ENCODE peak calls at places on chromosomes 12 and 14, in eight cellular contexts. M is colonic mucosa, C is MCF 10A, U is cardiac muscle cell, H is H9, Y is GM06990, B is A549, R is GM10248. D is an unnamed sample.

GRCh38 chr14:32986791-32987545 is 48.3 kb downstream of the NPAS3 start:
- DNase-seq in M (no peak), C (no peak), U (peak), H (no peak), Y (no peak), B (no peak), R (no peak), D (no peak)

GRCh38 chr12:91582799-91583198 is 400.2 kb upstream of the DCN start:
- DNase-seq in M (no peak), C (no peak), U (no peak), H (no peak), Y (no peak), B (no peak), R (no peak), D (no peak)

GRCh38 chr12:30795660-30796507 is 41.1 kb upstream of the CAPRIN2 start:
- DNase-seq in M (peak), C (peak), U (peak), H (peak), Y (peak), B (peak), R (peak), D (peak)

GRCh38 chr14:105491366-105492006 is 440 bp downstream of the TEDC1 start:
- DNase-seq in M (peak), C (peak), U (peak), H (peak), Y (peak), B (peak), R (peak), D (peak)

GRCh38 chr12:119594399-119594730 is 791 bp downstream of the TMEM233 start:
- DNase-seq in M (no peak), C (no peak), U (peak), H (peak), Y (no peak), B (no peak), R (no peak), D (peak)

GRCh38 chr12:114221136-114221838 is 184.7 kb downstream of the TBX5 start:
- DNase-seq in M (peak), C (no peak), U (peak), H (no peak), Y (no peak), B (no peak), R (no peak), D (no peak)

GRCh38 chr12:86712425-86712843 is 456.2 kb upstream of the MGAT4C start:
- DNase-seq in M (no peak), C (peak), U (peak), H (no peak), Y (no peak), B (peak), R (no peak), D (no peak)

GRCh38 chr12:116609236-116609635 is 50.1 kb downstream of the MAP1LC3B2 start:
- DNase-seq in M (no peak), C (no peak), U (no peak), H (no peak), Y (no peak), B (no peak), R (no peak), D (no peak)

GRCh38 chr12:78880078-78880477 is 15.5 kb downstream of the SYT1 start:
- DNase-seq in M (no peak), C (no peak), U (no peak), H (no peak), Y (no peak), B (peak), R (no peak), D (no peak)

GRCh38 chr14:104582649-104583048 is 3.1 kb downstream of the C14orf180 start:
- DNase-seq in M (no peak), C (no peak), U (no peak), H (no peak), Y (no peak), B (no peak), R (no peak), D (no peak)

GRCh38 chr14:93369393-93370266 is 22.6 kb downstream of the COX8C start:
- DNase-seq in M (no peak), C (no peak), U (no peak), H (no peak), Y (peak), B (no peak), R (peak), D (no peak)
- TF ChIP-seq CTCF in M (no peak), C (no peak), U (no peak), H (no peak), Y (no peak), B (no peak), R (no peak), D (no peak)

GRCh38 chr14:75515631-75515999 is 6.7 kb upstream of the BATF start:
- DNase-seq in M (no peak), C (no peak), U (peak), H (no peak), Y (peak), B (no peak), R (peak), D (no peak)

GRCh38 chr14:75511201-75511600 is 11.1 kb upstream of the BATF start:
- DNase-seq in M (no peak), C (no peak), U (no peak), H (no peak), Y (no peak), B (no peak), R (no peak), D (no peak)

GRCh38 chr14:75513911-75514672 is 8.2 kb upstream of the BATF start:
- DNase-seq in M (no peak), C (no peak), U (no peak), H (no peak), Y (peak), B (no peak), R (peak), D (no peak)

GRCh38 chr14:75518625-75519024 is 3.6 kb upstream of the BATF start:
- DNase-seq in M (no peak), C (peak), U (peak), H (peak), Y (no peak), B (peak), R (no peak), D (peak)

GRCh38 chr14:75514673-75515630 is 7.3 kb upstream of the BATF start:
- DNase-seq in M (no peak), C (no peak), U (peak), H (peak), Y (peak), B (no peak), R (peak), D (no peak)
- TF ChIP-seq CTCF in M (no peak), C (no peak), U (peak), H (peak), Y (peak), B (no peak), R (no peak), D (no peak)

DNA sequence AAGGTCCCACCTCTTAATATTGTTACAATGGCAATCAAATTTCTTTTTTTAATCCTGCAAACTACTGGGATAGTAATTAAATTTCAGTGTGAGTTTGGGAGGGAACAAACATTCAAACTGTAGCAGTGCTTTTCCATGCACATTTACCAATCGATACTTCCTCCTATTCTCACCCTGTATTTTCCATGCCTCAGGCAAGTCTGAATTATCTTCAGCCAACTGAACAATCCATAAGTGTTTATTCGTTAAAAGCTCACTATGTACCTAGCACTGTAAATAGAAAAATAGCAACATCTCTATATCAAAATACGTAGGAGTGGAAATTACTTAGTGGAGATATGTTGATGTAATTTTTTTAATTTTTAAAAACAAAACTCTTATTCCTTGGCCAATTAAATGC is 43.5 kb downstream of the CCDC177 start:
- DNase-seq in M (no peak), C (no peak), U (no peak), H (no peak), Y (no peak), B (no peak), R (no peak), D (no peak)
- TF ChIP-seq CTCF in M (no peak), C (no peak), U (no peak), H (no peak), Y (no peak), B (no peak), R (no peak), D (no peak)

DNA sequence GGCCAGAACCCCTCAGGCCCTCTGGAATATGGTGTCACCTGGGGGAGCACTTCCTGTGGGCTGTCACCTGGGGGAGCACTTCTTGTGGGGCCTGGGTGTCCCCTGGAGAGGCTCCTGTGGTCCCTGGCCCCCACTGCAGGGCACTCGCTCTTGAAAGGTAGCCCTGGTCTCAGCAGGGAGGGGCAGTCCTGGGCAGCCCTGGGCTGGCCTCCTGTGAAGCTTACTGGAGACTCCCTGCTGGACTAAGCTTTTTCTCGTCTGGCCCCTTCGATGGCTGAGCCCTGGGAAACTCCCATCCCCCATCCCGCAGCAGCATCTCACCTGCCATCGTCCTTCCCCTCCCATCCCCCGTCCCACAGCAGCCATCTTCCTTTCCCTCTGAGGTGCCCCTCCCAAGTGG is 17.7 kb downstream of the FBRSL1 start:
- DNase-seq in M (no peak), C (no peak), U (no peak), H (no peak), Y (no peak), B (no peak), R (no peak), D (no peak)
- TF ChIP-seq CTCF in M (no peak), C (no peak), U (no peak), H (peak), Y (peak), B (no peak), R (no peak), D (no peak)

DNA sequence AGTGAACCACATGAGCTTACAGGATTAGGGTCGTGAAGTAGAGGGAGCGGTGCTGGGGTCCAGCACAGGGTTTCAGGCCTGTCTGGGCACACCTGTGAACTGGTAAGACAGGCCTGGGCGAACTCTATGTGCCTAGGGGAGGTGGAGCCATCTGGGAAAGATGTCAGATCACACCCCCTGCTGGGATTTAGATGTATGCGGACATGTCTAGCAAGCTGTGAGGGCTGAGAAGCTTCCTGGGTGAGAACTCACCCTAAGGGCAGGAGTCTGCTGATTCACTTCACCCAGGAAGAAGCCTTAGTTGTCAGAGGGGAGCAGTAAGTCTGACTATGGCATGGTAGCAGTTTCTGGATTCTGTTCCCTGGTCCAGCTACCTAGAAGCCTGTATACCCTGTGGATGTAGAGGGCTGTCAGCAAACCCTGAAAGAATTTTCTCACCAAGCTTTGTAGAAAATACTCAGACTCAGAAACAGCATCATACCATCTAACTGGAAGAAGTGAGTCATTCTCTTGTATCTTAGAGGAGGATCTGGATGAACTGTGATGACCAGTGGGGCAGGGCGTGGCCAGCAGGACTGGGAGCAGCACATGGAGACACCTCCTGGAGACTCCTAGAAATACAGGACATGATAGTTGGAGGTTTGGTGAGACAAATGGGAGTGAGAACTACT is 11.2 kb upstream of the PYGL start:
- DNase-seq in M (peak), C (peak), U (peak), H (peak), Y (no peak), B (peak), R (peak), D (peak)
- TF ChIP-seq CTCF in M (peak), C (peak), U (peak), H (peak), Y (peak), B (peak), R (no peak), D (no peak)

DNA sequence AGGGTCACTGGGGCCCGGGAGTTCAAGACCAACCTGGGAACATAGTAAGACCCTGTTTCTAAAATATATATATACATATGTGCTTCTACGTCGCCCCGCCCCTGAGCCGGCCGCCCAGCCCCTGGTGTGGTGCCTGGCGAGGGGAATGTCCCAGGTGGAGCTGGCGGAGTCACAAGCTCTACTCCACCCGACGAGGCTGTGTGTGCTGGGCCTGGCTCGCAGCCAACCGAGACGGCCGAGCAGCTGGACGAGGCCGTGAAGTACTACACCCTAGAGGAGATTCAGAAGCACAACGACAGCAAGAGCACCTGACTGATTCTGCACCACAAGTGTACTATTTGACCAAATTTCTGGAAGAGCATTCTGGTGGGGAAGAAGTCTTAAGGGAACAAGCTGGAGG is 22.1 kb upstream of the ITPK1 start:
- DNase-seq in M (peak), C (peak), U (peak), H (peak), Y (no peak), B (peak), R (no peak), D (no peak)
- TF ChIP-seq CTCF in M (peak), C (no peak), U (peak), H (peak), Y (no peak), B (no peak), R (no peak), D (no peak)